ENCODE peak calls at places on chromosome 5, in six cellular contexts. J is SK-N-DZ; Q is stimulated activated CD4-positive, alpha-beta T cell treated with anti-CD3 and anti-CD28 coated beads, Interleukin-2, amount 100 ng/mL, for 48 hours; N is RWPE2; R is psoas muscle; G is stimulated activated CD8-positive, alpha-beta memory T cell treated with anti-CD3 and anti-CD28 coated beads, Interleukin-12 subunit alpha, Interleukin-12 subunit beta, amount 100 ng/mL, for 4 hours. T is an unnamed sample.

GRCh38 chr5:151319334-151319733 is 15.8 kb upstream of the SLC36A3 start:
- DNase-seq in J (peak; percentile 5), Q (no peak), N (no peak), R (peak; percentile 60), G (no peak), T (peak; percentile 14)

GRCh38 chr5:158074992-158075769 is 216.2 kb upstream of the CLINT1 start:
- DNase-seq in J (peak; percentile 76), Q (peak; percentile 44), N (no peak), R (peak; percentile 66), G (no peak), T (peak; percentile 90)

GRCh38 chr5:95870105-95870672 is 47.7 kb upstream of the GLRX start:
- DNase-seq in J (no peak), Q (peak; percentile 42), N (no peak), R (no peak), G (no peak), T (peak; percentile 33)

GRCh38 chr5:153779852-153780251 is 258.9 kb downstream of the FAM114A2 start:
- DNase-seq in J (no peak), Q (no peak), N (no peak), R (no peak), G (no peak), T (no peak)

GRCh38 chr5:122311888-122312669 is at the start of gene SNCAIP:
- DNase-seq in J (peak; percentile 19), Q (peak; percentile 0), N (peak; percentile 69), R (peak; percentile 56), G (no peak), T (no peak)

GRCh38 chr5:132807163-132807838 is 5.8 kb upstream of the SOWAHA start:
- DNase-seq in J (peak; percentile 75), Q (no peak), N (no peak), R (no peak), G (no peak), T (no peak)

GRCh38 chr5:170537451-170538095 is 33.8 kb downstream of the KCNIP1 start:
- DNase-seq in J (no peak), Q (no peak), N (no peak), R (no peak), G (no peak), T (no peak)

GRCh38 chr5:16067415-16067814 is 112.2 kb downstream of the MARCHF11 start:
- DNase-seq in J (no peak), Q (no peak), N (no peak), R (no peak), G (no peak), T (no peak)

GRCh38 chr5:3024126-3024525 is 272.6 kb upstream of the IRX2 start:
- DNase-seq in J (no peak), Q (no peak), N (no peak), R (no peak), G (no peak), T (no peak)